ENCODE peak calls at places on chromosomes 2 and 18, in eight cellular contexts. V, M, H, F, L, I, Y and U are unnamed samples.

GRCh38 chr2:199757466-199757865 is 93.5 kb downstream of the FTCDNL1 start:
- DNase-seq in V (peak; percentile 70), M (no peak), H (no peak), F (peak; percentile 75), L (no peak), I (no peak), Y (peak; percentile 86), U (no peak)

GRCh38 chr2:69241039-69241586 is 145.9 kb downstream of the GFPT1 start:
- DNase-seq in V (no peak), M (no peak), H (no peak), F (no peak), L (no peak), I (no peak), Y (no peak), U (no peak)

GRCh38 chr18:80095414-80095813 is 13.6 kb upstream of the ADNP2 start:
- DNase-seq in V (no peak), M (no peak), H (no peak), F (no peak), L (no peak), I (no peak), Y (no peak), U (no peak)

GRCh38 chr2:113907297-113907696 is 17.4 kb downstream of the ACTR3 start:
- DNase-seq in V (no peak), M (no peak), H (no peak), F (no peak), L (no peak), I (no peak), Y (no peak), U (no peak)

GRCh38 chr18:27750014-27750413 is 426.9 kb downstream of the CDH2 start:
- DNase-seq in V (no peak), M (peak; percentile 81), H (no peak), F (no peak), L (peak; percentile 40), I (peak; percentile 18), Y (peak; percentile 28), U (no peak)

GRCh38 chr2:49080681-49081080 is 73.6 kb downstream of the FSHR start:
- DNase-seq in V (no peak), M (no peak), H (no peak), F (no peak), L (no peak), I (no peak), Y (no peak), U (no peak)

GRCh38 chr2:155972916-155973315 is 359.6 kb downstream of the NR4A2 start:
- DNase-seq in V (no peak), M (no peak), H (no peak), F (no peak), L (no peak), I (no peak), Y (no peak), U (no peak)

GRCh38 chr2:189204322-189204941 is 24.9 kb upstream of the COL5A2 start:
- DNase-seq in V (no peak), M (peak; percentile 46), H (no peak), F (no peak), L (peak; percentile 41), I (no peak), Y (no peak), U (no peak)

GRCh38 chr18:24136967-24137373 is 1.9 kb upstream of the CABYR start:
- DNase-seq in V (no peak), M (no peak), H (no peak), F (no peak), L (no peak), I (no peak), Y (no peak), U (no peak)

GRCh38 chr18:56172527-56172926 is 465.9 kb downstream of the TXNL1 start:
- DNase-seq in V (no peak), M (no peak), H (no peak), F (no peak), L (no peak), I (no peak), Y (no peak), U (no peak)

GRCh38 chr18:22344908-22345670 is 72.6 kb downstream of the CTAGE1 start:
- DNase-seq in V (no peak), M (no peak), H (no peak), F (no peak), L (no peak), I (no peak), Y (no peak), U (no peak)

GRCh38 chr18:58780045-58780444 is 84.6 kb upstream of the ZNF532 start:
- DNase-seq in V (no peak), M (no peak), H (no peak), F (no peak), L (no peak), I (no peak), Y (no peak), U (no peak)

GRCh38 chr2:223976635-223977226 is 19.5 kb downstream of the MRPL44 start:
- DNase-seq in V (no peak), M (peak; percentile 50), H (no peak), F (no peak), L (peak; percentile 35), I (no peak), Y (no peak), U (no peak)

GRCh38 chr2:151808258-151809072 is 19.8 kb downstream of the ARL5A start:
- DNase-seq in V (no peak), M (peak; percentile 45), H (no peak), F (no peak), L (no peak), I (no peak), Y (no peak), U (no peak)

GRCh38 chr18:11125372-11126315 is 23.7 kb downstream of the PIEZO2 start:
- DNase-seq in V (no peak), M (no peak), H (no peak), F (no peak), L (no peak), I (no peak), Y (no peak), U (no peak)